ENCODE peak calls at places on chromosomes 13 and 19, in five cellular contexts. J, H, I, U and Z are unnamed samples.

GRCh38 chr19:37220383-37220782 is 2.4 kb downstream of the ZNF383 start:
- DNase-seq in J (no peak), H (no peak), I (no peak), U (no peak), Z (no peak)

GRCh38 chr13:99812611-99813010 is 159.0 kb downstream of the ZIC5 start:
- DNase-seq in J (no peak), H (no peak), I (peak; percentile 69), U (no peak), Z (peak; percentile 3)

GRCh38 chr19:53812335-53812734 is 11.8 kb downstream of the NLRP12 start:
- DNase-seq in J (peak; percentile 19), H (no peak), I (no peak), U (no peak), Z (no peak)

GRCh38 chr19:47414469-47414868 is 4.9 kb downstream of the MEIS3 start:
- DNase-seq in J (peak; percentile 23), H (no peak), I (no peak), U (no peak), Z (no peak)

GRCh38 chr19:17681505-17682125 is 6.5 kb downstream of the UNC13A start:
- DNase-seq in J (peak; percentile 81), H (peak; percentile 31), I (peak; percentile 31), U (no peak), Z (no peak)

GRCh38 chr19:29263305-29264080 is 50.5 kb upstream of the UQCRFS1 start:
- DNase-seq in J (peak; percentile 68), H (peak; percentile 32), I (peak; percentile 35), U (no peak), Z (no peak)

GRCh38 chr13:34346626-34347025 is 528.7 kb downstream of the RFC3 start:
- DNase-seq in J (no peak), H (no peak), I (no peak), U (no peak), Z (no peak)

GRCh38 chr19:34734601-34735103 is 609 bp downstream of the ZNF181 start:
- DNase-seq in J (no peak), H (no peak), I (no peak), U (no peak), Z (no peak)

GRCh38 chr19:23541991-23542390 is 145.0 kb downstream of the ZNF675 start:
- DNase-seq in J (no peak), H (no peak), I (no peak), U (no peak), Z (no peak)

GRCh38 chr13:27770809-27771208 is 21.5 kb upstream of the GSX1 start:
- DNase-seq in J (no peak), H (no peak), I (peak; percentile 8), U (no peak), Z (peak; percentile 79)

GRCh38 chr19:41706741-41707501 is 1.5 kb upstream of the CEACAM5 start:
- DNase-seq in J (no peak), H (peak; percentile 23), I (no peak), U (peak; percentile 59), Z (peak; percentile 38)

GRCh38 chr13:50144473-50145160 is 129.4 kb downstream of the KCNRG start:
- DNase-seq in J (no peak), H (no peak), I (no peak), U (no peak), Z (no peak)

GRCh38 chr19:46296722-46297431 is at the start of gene HIF3A:
- DNase-seq in J (peak; percentile 97), H (peak; percentile 67), I (no peak), U (peak; percentile 85), Z (no peak)

GRCh38 chr19:46571495-46571894 is 29.6 kb upstream of the CALM3 start:
- DNase-seq in J (peak; percentile 23), H (no peak), I (peak; percentile 14), U (no peak), Z (peak; percentile 32)

GRCh38 chr13:41960700-41961697 is at the start of gene VWA8:
- DNase-seq in J (peak; percentile 82), H (peak; percentile 85), I (peak; percentile 75), U (peak; percentile 84), Z (peak; percentile 49)

GRCh38 chr19:4678881-4679379 is 8.8 kb upstream of the MYDGF start:
- DNase-seq in J (peak; percentile 59), H (no peak), I (peak; percentile 5), U (no peak), Z (no peak)

GRCh38 chr19:38204096-38204495 is 19.9 kb downstream of the DPF1 start:
- DNase-seq in J (no peak), H (no peak), I (no peak), U (no peak), Z (no peak)

GRCh38 chr19:4444765-4445741 is 12.5 kb downstream of the UBXN6 start:
- DNase-seq in J (no peak), H (no peak), I (no peak), U (no peak), Z (no peak)

GRCh38 chr19:18894254-18895037 is 1.5 kb downstream of the CERS1 start:
- DNase-seq in J (no peak), H (no peak), I (no peak), U (peak; percentile 61), Z (no peak)

GRCh38 chr13:39952244-39953233 is 297.1 kb downstream of the COG6 start:
- DNase-seq in J (no peak), H (no peak), I (peak; percentile 64), U (no peak), Z (peak; percentile 20)

GRCh38 chr13:104740616-104741222 is 1674.5 kb upstream of the SLC10A2 start:
- DNase-seq in J (no peak), H (no peak), I (no peak), U (no peak), Z (no peak)

DNA sequence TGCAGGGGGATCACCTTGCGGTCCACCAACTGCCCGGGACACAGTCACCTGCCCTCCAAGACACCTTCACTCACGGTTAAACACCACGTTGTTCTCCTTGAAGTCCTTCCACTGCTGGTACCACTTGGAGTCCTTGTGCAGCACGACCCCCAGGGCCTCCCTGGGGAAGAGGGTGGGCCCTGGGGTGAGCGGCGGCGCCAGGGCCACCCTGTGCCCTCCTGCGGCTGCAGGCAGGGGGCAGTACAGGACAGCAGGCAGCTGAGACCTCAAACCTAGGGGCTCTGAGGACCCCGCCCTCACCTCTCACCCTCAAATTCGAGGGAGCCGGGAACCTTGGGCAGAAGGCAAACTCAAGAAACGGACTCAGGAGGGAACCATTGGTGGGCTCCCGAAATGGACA is 7.5 kb upstream of the CTXN1 start:
- DNase-seq in J (no peak), H (no peak), I (no peak), U (no peak), Z (no peak)
- TF ChIP-seq CTCF in J (peak; percentile 32), H (peak; percentile 17), I (peak; percentile 60), U (no peak), Z (peak; percentile 31)

GRCh38 chr19:49056101-49056901 is 1.2 kb downstream of the CGB7 start:
- DNase-seq in J (peak; percentile 69), H (peak; percentile 55), I (peak; percentile 9), U (peak; percentile 76), Z (peak; percentile 57)
- H3K27me3 ChIP-seq in J (no peaks in the 10 kb centered on the region), H (peaks cover 38% of the 10 kb centered on the region), I (no peaks in the 10 kb centered on the region), U (no peaks in the 10 kb centered on the region), Z (no peaks in the 10 kb centered on the region)

GRCh38 chr19:21463449-21464105 is 41.8 kb upstream of the ZNF429 start:
- DNase-seq in J (peak; percentile 92), H (peak; percentile 42), I (no peak), U (no peak), Z (no peak)
- H3K4me3 ChIP-seq in J (peak overlapping the region; percentile 66), H (peak overlapping the region; percentile 62), I (peak overlapping the region; percentile 35), U (no peak overlapping the region), Z (no peak overlapping the region)

DNA sequence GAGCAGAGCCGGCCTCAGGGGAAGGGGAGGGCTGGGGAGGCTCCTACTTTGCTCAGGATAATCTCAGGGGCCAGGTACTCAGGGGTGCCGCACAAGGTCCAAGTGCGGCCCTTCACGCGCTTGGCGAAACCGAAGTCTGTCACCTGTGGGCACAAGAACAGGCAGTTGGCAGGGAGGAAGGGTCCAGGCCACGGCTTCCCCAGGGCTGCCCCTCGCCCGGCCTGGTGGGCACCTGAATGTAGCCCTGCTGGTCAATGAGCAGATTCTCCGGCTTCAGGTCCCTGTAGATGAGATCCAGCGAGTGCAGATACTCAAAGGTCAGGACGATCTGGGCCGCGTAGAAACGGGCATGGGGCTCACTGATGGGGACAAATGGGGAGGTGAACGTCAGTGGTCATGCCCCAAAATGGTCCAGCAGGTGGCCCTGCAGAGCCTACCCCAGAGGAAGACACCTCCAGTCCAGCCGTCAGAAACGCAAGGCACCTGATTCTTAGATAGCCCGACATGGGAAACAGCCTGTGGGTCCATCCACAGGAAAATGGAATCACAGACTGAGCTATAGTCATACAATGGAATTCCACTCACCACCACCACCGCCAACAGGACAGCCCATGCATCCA is 7.1 kb upstream of the SAMD1 start:
- DNase-seq in J (no peak), H (no peak), I (no peak), U (no peak), Z (no peak)
- TF ChIP-seq CTCF in J (peak; percentile 10), H (peak; percentile 46), I (peak; percentile 28), U (no peak), Z (peak; percentile 15)